ENCODE peak calls at places on chromosomes 4 and X, in five cellular contexts. P is H1, X is IMR-90, G is mesendoderm, E is neuronal stem cell. T is an unnamed sample.
A peak's percentile ranks its signal among the peaks of the same experiment; 100 is the strongest.

GRCh38 chr4:78379991-78380739 is 171.4 kb upstream of the ANXA3 start:
- DNase-seq in P (no peak), G (no peak), E (no peak), X (peak; percentile 1), T (no peak)

GRCh38 chr4:102036016-102036415 is 245.5 kb downstream of the BANK1 start:
- DNase-seq in E (no peak), G (no peak), X (no peak), P (no peak), T (no peak)

GRCh38 chr4:146333187-146333894 is 119.0 kb downstream of the REELD1 start:
- DNase-seq in X (peak; percentile 68), E (no peak), P (no peak), G (no peak), T (no peak)

GRCh38 chr4:185101354-185101890 is 41.6 kb upstream of the SLC25A4 start:
- DNase-seq in X (no peak), E (no peak), P (no peak), G (no peak), T (no peak)

GRCh38 chr4:113094802-113095201 is 45.3 kb downstream of the ANK2 start:
- DNase-seq in P (no peak), E (no peak), G (peak; percentile 64), X (no peak), T (no peak)

GRCh38 chrX:113947548-113947947 is 636.3 kb upstream of the HTR2C start:
- DNase-seq in G (peak; percentile 27), P (no peak), E (no peak), X (no peak), T (no peak)

GRCh38 chrX:105307762-105308161 is 87.3 kb upstream of the TEX13A start:
- DNase-seq in E (no peak), P (no peak), G (no peak), X (peak; percentile 29), T (no peak)

GRCh38 chr4:80322716-80323115 is 12.8 kb upstream of the CFAP299 start:
- DNase-seq in E (no peak), G (no peak), X (peak; percentile 68), P (no peak), T (no peak)

GRCh38 chrX:57587062-57587461 is 4.7 kb upstream of the ZXDB start:
- DNase-seq in G (no peak), P (no peak), E (no peak), X (no peak), T (no peak)

GRCh38 chr4:39024311-39024865 is 7.8 kb downstream of the TMEM156 start:
- DNase-seq in P (no peak), G (no peak), X (no peak), E (no peak), T (no peak)

GRCh38 chrX:153816821-153817220 is 13.5 kb downstream of the PDZD4 start:
- DNase-seq in G (no peak), E (no peak), X (no peak), P (no peak), T (no peak)

GRCh38 chr4:38456096-38456495 is 207.9 kb upstream of the KLF3 start:
- DNase-seq in X (no peak), P (no peak), G (no peak), E (no peak), T (no peak)

GRCh38 chr4:150970685-150971151 is 44.4 kb downstream of the LRBA start:
- DNase-seq in E (no peak), X (no peak), G (no peak), P (no peak), T (no peak)

GRCh38 chr4:148962539-148963290 is 520.5 kb upstream of the NR3C2 start:
- DNase-seq in X (peak; percentile 73), G (no peak), E (no peak), P (no peak), T (no peak)

GRCh38 chrX:68292471-68292870 is 140.8 kb downstream of the OPHN1 start:
- DNase-seq in G (peak; percentile 58), E (no peak), X (peak; percentile 29), P (no peak), T (no peak)

GRCh38 chrX:28391528-28391927 is 195.7 kb upstream of the IL1RAPL1 start:
- DNase-seq in G (no peak), X (no peak), P (no peak), E (no peak), T (no peak)

GRCh38 chrX:40155617-40156471 is 58.1 kb upstream of the BCOR start:
- DNase-seq in E (no peak), G (peak; percentile 37), P (peak; percentile 48), X (no peak), T (no peak)

GRCh38 chrX:154481195-154481594 is 2.1 kb upstream of the LAGE3 start:
- DNase-seq in X (no peak), G (no peak), E (no peak), P (no peak), T (no peak)

GRCh38 chrX:66638591-66639500 is at the start of gene EDA2R:
- DNase-seq in P (peak; percentile 47), X (peak; percentile 87), G (peak; percentile 94), E (peak; percentile 71), T (peak; percentile 78)

GRCh38 chrX:71098951-71099506 is 3.4 kb downstream of the FOXO4 start:
- DNase-seq in X (no peak), P (no peak), G (peak; percentile 62), E (no peak), T (peak; percentile 34)

GRCh38 chr4:182261651-182262223 is 18.5 kb downstream of the TENM3 start:
- DNase-seq in X (no peak), G (no peak), E (no peak), P (no peak), T (no peak)

GRCh38 chrX:70241501-70241900 is 7.0 kb downstream of the AWAT1 start:
- DNase-seq in E (no peak), P (no peak), X (no peak), G (no peak), T (no peak)

GRCh38 chr4:170259631-170260153 is 169.9 kb upstream of the AADAT start:
- DNase-seq in E (peak; percentile 98), G (peak; percentile 98), X (peak; percentile 60), P (peak; percentile 89), T (peak; percentile 94)

GRCh38 chr4:1449833-1450741 is 43.8 kb upstream of the NKX1-1 start:
- DNase-seq in X (no peak), P (no peak), E (no peak), G (no peak), T (peak; percentile 24)

GRCh38 chrX:115560211-115560977 is 580 bp upstream of the PLS3 start:
- DNase-seq in X (peak; percentile 75), E (no peak), G (peak; percentile 40), P (no peak), T (no peak)

GRCh38 chr4:7649741-7650531 is 215.2 kb upstream of the PSAPL1 start:
- DNase-seq in P (no peak), E (no peak), X (peak; percentile 95), G (no peak), T (no peak)

GRCh38 chr4:28883211-28883610 is 1837.0 kb upstream of the PCDH7 start:
- DNase-seq in P (no peak), E (no peak), G (peak; percentile 2), X (peak; percentile 10), T (no peak)

GRCh38 chrX:63657821-63658220 is 127.2 kb downstream of the ARHGEF9 start:
- DNase-seq in X (peak; percentile 78), P (no peak), E (no peak), G (peak; percentile 42), T (no peak)

GRCh38 chr4:73723029-73723428 is 17.3 kb upstream of the CXCL8 start:
- DNase-seq in P (no peak), E (no peak), G (no peak), X (no peak), T (no peak)

GRCh38 chr4:122691988-122692387 is 40.5 kb upstream of the BBS12 start:
- DNase-seq in E (no peak), G (no peak), X (no peak), P (no peak), T (no peak)

GRCh38 chrX:112834016-112834855 is 6.4 kb downstream of the AMOT start:
- DNase-seq in X (peak; percentile 77), E (no peak), P (no peak), G (peak; percentile 65), T (no peak)

GRCh38 chrX:137031517-137032377 is 2.0 kb downstream of the GPR101 start:
- DNase-seq in X (peak; percentile 10), G (peak; percentile 58), E (no peak), P (peak; percentile 49), T (peak; percentile 61)

GRCh38 chr4:108483077-108483476 is 137.3 kb upstream of the RPL34 start:
- DNase-seq in G (no peak), X (no peak), P (no peak), E (no peak), T (no peak)

GRCh38 chr4:55732864-55733263 is 86.7 kb upstream of the EXOC1L start:
- DNase-seq in X (no peak), G (no peak), P (no peak), E (no peak), T (no peak)
- H2BK120ac ChIP-seq in X (no peak overlapping the region), G (no peak overlapping the region), P (no peak overlapping the region), E (no peak overlapping the region), T (no peak overlapping the region)

DNA sequence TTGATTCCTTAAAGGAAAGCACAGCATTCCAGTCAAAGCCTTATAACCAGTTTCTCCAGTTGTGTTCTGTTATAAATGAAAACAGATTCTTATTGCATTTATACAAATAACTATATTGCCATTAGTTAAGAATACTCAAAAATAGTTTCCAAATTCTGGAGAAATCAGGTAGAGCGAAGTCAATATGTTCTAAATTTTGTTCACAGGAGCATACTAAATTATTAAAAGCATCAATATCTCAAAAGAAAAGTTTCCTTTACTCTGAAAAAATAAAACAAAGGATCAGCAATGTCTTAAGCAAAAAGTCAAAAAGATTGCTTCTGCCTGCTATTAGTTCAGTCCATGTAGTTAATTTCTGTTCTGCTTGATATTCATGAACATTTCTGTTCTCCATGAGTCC is 39.7 kb downstream of the PGRMC2 start:
- DNase-seq in X (no peak), P (no peak), G (peak; percentile 23), E (no peak), T (no peak)
- H2BK120ac ChIP-seq in X (no peak overlapping the region), P (no peak overlapping the region), G (no peak overlapping the region), E (no peak overlapping the region), T (no peak overlapping the region)

DNA sequence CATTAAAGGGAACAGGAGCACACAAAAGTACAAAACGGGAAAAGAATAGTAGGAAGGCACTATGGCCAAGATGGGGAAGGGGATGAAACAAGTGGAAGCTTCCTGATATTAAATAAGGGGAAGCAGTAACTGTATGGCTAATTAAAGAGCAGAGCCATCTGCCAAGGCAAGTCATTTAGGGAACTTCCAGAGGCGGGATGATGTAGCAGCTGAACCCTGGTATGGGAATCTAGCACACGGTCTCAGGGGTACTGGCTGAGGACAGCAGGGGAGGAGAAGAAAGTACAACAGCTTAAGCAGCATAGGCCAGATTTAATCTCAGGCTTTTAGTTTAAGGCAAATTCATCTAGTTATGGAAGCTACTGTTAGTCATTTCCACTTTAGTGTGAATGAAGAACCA is 59.1 kb downstream of the IGFBP7 start:
- DNase-seq in X (peak; percentile 24), P (no peak), G (no peak), E (no peak), T (no peak)
- H2BK120ac ChIP-seq in X (peak overlapping the region; percentile 16), P (no peak overlapping the region), G (no peak overlapping the region), E (no peak overlapping the region), T (no peak overlapping the region)

DNA sequence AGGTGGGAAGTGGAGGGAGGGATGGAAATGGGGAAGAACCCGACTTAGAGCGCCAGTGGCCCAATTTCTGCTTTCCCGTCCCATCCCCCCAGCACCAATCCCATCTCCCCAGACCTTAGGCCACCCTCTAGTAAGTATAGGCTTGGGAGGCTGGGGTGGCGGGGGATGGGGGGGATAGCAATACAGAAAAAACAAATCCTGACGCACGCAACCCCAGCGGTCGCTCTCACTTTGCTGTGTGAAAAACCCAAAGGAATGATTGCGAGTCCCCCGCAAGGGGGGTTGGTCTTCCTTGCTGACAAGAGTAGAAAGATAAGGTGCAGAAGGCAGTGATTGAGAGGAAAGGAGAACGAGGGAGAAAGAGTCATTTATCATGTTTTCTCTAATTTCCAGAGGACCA is 854 bp downstream of the CPE start:
- DNase-seq in G (peak; percentile 89), P (peak; percentile 61), X (no peak), E (no peak), T (peak; percentile 59)
- H2BK120ac ChIP-seq in G (peak overlapping the region; percentile 30), P (no peak overlapping the region), X (no peak overlapping the region), E (no peak overlapping the region), T (no peak overlapping the region)

T was measured in H9.